ENCODE peak calls at places on chromosome 13, in four cellular contexts. One of them, this sample, is unnamed.

GRCh38 chr13:43180837-43181236 is 157.5 kb downstream of the DNAJC15 start:
- DNase-seq in ureter: no peak
- DNase-seq in SW 1271: no peak
- DNase-seq in mesenchymal stem cell: no peak
- DNase-seq in this sample: no peak

GRCh38 chr13:79782541-79783216 is 301.7 kb downstream of the NDFIP2 start:
- DNase-seq in mesenchymal stem cell: peak
- DNase-seq in SW 1271: no peak
- DNase-seq in ureter: peak
- DNase-seq in this sample: no peak

GRCh38 chr13:76971215-76971614 is 20.7 kb upstream of the CLN5 start:
- DNase-seq in ureter: no peak
- DNase-seq in mesenchymal stem cell: no peak
- DNase-seq in SW 1271: no peak
- DNase-seq in this sample: no peak

GRCh38 chr13:111119966-111120365 is 4.9 kb downstream of the ARHGEF7 start:
- DNase-seq in SW 1271: no peak
- DNase-seq in ureter: no peak
- DNase-seq in mesenchymal stem cell: no peak
- DNase-seq in this sample: no peak

GRCh38 chr13:51518847-51519246 is 65.4 kb upstream of the WDFY2 start:
- DNase-seq in SW 1271: no peak
- DNase-seq in ureter: no peak
- DNase-seq in mesenchymal stem cell: no peak
- DNase-seq in this sample: no peak

GRCh38 chr13:28494537-28494860 is 429 bp downstream of the FLT1 start:
- DNase-seq in SW 1271: no peak
- DNase-seq in mesenchymal stem cell: peak
- DNase-seq in ureter: no peak
- DNase-seq in this sample: no peak

GRCh38 chr13:36131215-36131930 is at the start of gene DCLK1:
- DNase-seq in SW 1271: no peak
- DNase-seq in ureter: peak
- DNase-seq in mesenchymal stem cell: peak
- DNase-seq in this sample: no peak

GRCh38 chr13:85690368-85690767 is 108.9 kb downstream of the SLITRK6 start:
- DNase-seq in mesenchymal stem cell: no peak
- DNase-seq in SW 1271: no peak
- DNase-seq in ureter: no peak
- DNase-seq in this sample: no peak

GRCh38 chr13:80524447-80525215 is 183.7 kb upstream of the SPRY2 start:
- DNase-seq in ureter: no peak
- DNase-seq in mesenchymal stem cell: no peak
- DNase-seq in SW 1271: no peak
- DNase-seq in this sample: no peak

GRCh38 chr13:77460195-77460594 is 75.3 kb upstream of the SCEL start:
- DNase-seq in SW 1271: no peak
- DNase-seq in ureter: no peak
- DNase-seq in mesenchymal stem cell: no peak
- DNase-seq in this sample: no peak

GRCh38 chr13:86601351-86601750 is 802.1 kb upstream of the SLITRK6 start:
- DNase-seq in mesenchymal stem cell: peak
- DNase-seq in SW 1271: no peak
- DNase-seq in ureter: no peak
- DNase-seq in this sample: no peak